ENCODE peak calls at places on chromosomes 11 and 22, in eight cellular contexts. One of them, this sample, is unnamed. For H3K27me3, the result is how much of the 10 kb centered on the place peaks cover.

GRCh38 chr11:8905528-8906165 is 5.3 kb upstream of the AKIP1 start:
- DNase-seq in GM23248: peak
- DNase-seq in IMR-90: peak
- DNase-seq in SK-N-SH: no peak
- DNase-seq in MM.1S: no peak
- DNase-seq in neuronal stem cell: no peak
- DNase-seq in H1: no peak
- DNase-seq in PC-9: no peak
- DNase-seq in this sample: no peak

GRCh38 chr11:62427630-62428233 is 8.9 kb downstream of the SCGB1A1 start:
- DNase-seq in GM23248: peak
- DNase-seq in IMR-90: peak
- DNase-seq in SK-N-SH: peak
- DNase-seq in MM.1S: no peak
- DNase-seq in neuronal stem cell: no peak
- DNase-seq in H1: no peak
- DNase-seq in PC-9: no peak
- DNase-seq in this sample: no peak

GRCh38 chr11:19861171-19861570 is 148.5 kb downstream of the NAV2 start:
- DNase-seq in GM23248: peak
- DNase-seq in IMR-90: no peak
- DNase-seq in SK-N-SH: no peak
- DNase-seq in MM.1S: no peak
- DNase-seq in neuronal stem cell: no peak
- DNase-seq in H1: no peak
- DNase-seq in PC-9: no peak
- DNase-seq in this sample: no peak

GRCh38 chr11:36376315-36376887 is 80.3 kb downstream of the PRR5L start:
- DNase-seq in GM23248: peak
- DNase-seq in IMR-90: peak
- DNase-seq in SK-N-SH: peak
- DNase-seq in MM.1S: no peak
- DNase-seq in neuronal stem cell: peak
- DNase-seq in H1: no peak
- DNase-seq in PC-9: peak
- DNase-seq in this sample: peak

GRCh38 chr22:36386900-36387663 is 685 bp downstream of the MYH9 start:
- DNase-seq in GM23248: peak
- DNase-seq in IMR-90: no peak
- DNase-seq in SK-N-SH: peak
- DNase-seq in MM.1S: peak
- DNase-seq in neuronal stem cell: no peak
- DNase-seq in H1: no peak
- DNase-seq in PC-9: no peak
- DNase-seq in this sample: peak

GRCh38 chr22:46774456-46775363 is 12.3 kb downstream of the TBC1D22A start:
- DNase-seq in GM23248: no peak
- DNase-seq in IMR-90: no peak
- DNase-seq in SK-N-SH: no peak
- DNase-seq in MM.1S: no peak
- DNase-seq in neuronal stem cell: no peak
- DNase-seq in H1: no peak
- DNase-seq in PC-9: no peak
- DNase-seq in this sample: no peak

GRCh38 chr11:33452806-33453205 is 195.6 kb downstream of the HIPK3 start:
- DNase-seq in GM23248: peak
- DNase-seq in IMR-90: peak
- DNase-seq in SK-N-SH: no peak
- DNase-seq in MM.1S: no peak
- DNase-seq in neuronal stem cell: no peak
- DNase-seq in H1: no peak
- DNase-seq in PC-9: peak
- DNase-seq in this sample: no peak

GRCh38 chr22:33519140-33519973 is 400.9 kb downstream of the LARGE1 start:
- DNase-seq in GM23248: peak
- DNase-seq in IMR-90: peak
- DNase-seq in SK-N-SH: peak
- DNase-seq in MM.1S: peak
- DNase-seq in neuronal stem cell: peak
- DNase-seq in H1: no peak
- DNase-seq in PC-9: peak
- DNase-seq in this sample: peak

GRCh38 chr11:107741044-107741823 is 29.4 kb upstream of the SLN start:
- DNase-seq in GM23248: peak
- DNase-seq in IMR-90: peak
- DNase-seq in SK-N-SH: peak
- DNase-seq in MM.1S: peak
- DNase-seq in neuronal stem cell: no peak
- DNase-seq in H1: no peak
- DNase-seq in PC-9: peak
- DNase-seq in this sample: peak

GRCh38 chr11:35376613-35377012 is 42.7 kb downstream of the SLC1A2 start:
- DNase-seq in GM23248: peak
- DNase-seq in IMR-90: peak
- DNase-seq in SK-N-SH: peak
- DNase-seq in MM.1S: no peak
- DNase-seq in neuronal stem cell: no peak
- DNase-seq in H1: no peak
- DNase-seq in PC-9: no peak
- DNase-seq in this sample: no peak

GRCh38 chr11:132715041-132715440 is 817.3 kb downstream of the OPCML start:
- DNase-seq in GM23248: peak
- DNase-seq in IMR-90: peak
- DNase-seq in SK-N-SH: no peak
- DNase-seq in MM.1S: no peak
- DNase-seq in neuronal stem cell: no peak
- DNase-seq in H1: no peak
- DNase-seq in PC-9: no peak
- DNase-seq in this sample: no peak

GRCh38 chr11:111327908-111328624 is 29.7 kb downstream of the POU2AF3 start:
- DNase-seq in GM23248: no peak
- DNase-seq in IMR-90: no peak
- DNase-seq in SK-N-SH: no peak
- DNase-seq in MM.1S: no peak
- DNase-seq in neuronal stem cell: no peak
- DNase-seq in H1: no peak
- DNase-seq in PC-9: peak
- DNase-seq in this sample: no peak

GRCh38 chr22:43376765-43377485 is 33.8 kb upstream of the SCUBE1 start:
- DNase-seq in GM23248: no peak
- DNase-seq in IMR-90: no peak
- DNase-seq in SK-N-SH: no peak
- DNase-seq in MM.1S: no peak
- DNase-seq in neuronal stem cell: no peak
- DNase-seq in H1: no peak
- DNase-seq in PC-9: no peak
- DNase-seq in this sample: no peak

GRCh38 chr11:126109941-126110731 is 47.5 kb upstream of the CDON start:
- DNase-seq in GM23248: peak
- DNase-seq in IMR-90: peak
- DNase-seq in SK-N-SH: no peak
- DNase-seq in MM.1S: no peak
- DNase-seq in neuronal stem cell: no peak
- DNase-seq in H1: no peak
- DNase-seq in PC-9: peak
- DNase-seq in this sample: no peak

GRCh38 chr11:83933008-83933407 is 646.8 kb upstream of the CCDC90B start:
- DNase-seq in GM23248: no peak
- DNase-seq in IMR-90: no peak
- DNase-seq in SK-N-SH: peak
- DNase-seq in MM.1S: no peak
- DNase-seq in neuronal stem cell: no peak
- DNase-seq in H1: no peak
- DNase-seq in PC-9: no peak
- DNase-seq in this sample: no peak

GRCh38 chr22:19514831-19515565 is 9.2 kb downstream of the CLDN5 start:
- DNase-seq in GM23248: peak
- DNase-seq in IMR-90: peak
- DNase-seq in SK-N-SH: no peak
- DNase-seq in MM.1S: no peak
- DNase-seq in neuronal stem cell: no peak
- DNase-seq in H1: no peak
- DNase-seq in PC-9: no peak
- DNase-seq in this sample: no peak

GRCh38 chr11:118263694-118264567 is at the start of gene MPZL2:
- DNase-seq in GM23248: peak
- DNase-seq in IMR-90: no peak
- DNase-seq in SK-N-SH: no peak
- DNase-seq in MM.1S: peak
- DNase-seq in neuronal stem cell: peak
- DNase-seq in H1: no peak
- DNase-seq in PC-9: peak
- DNase-seq in this sample: peak

GRCh38 chr11:100930185-100930778 is 199.3 kb downstream of the PGR start:
- DNase-seq in GM23248: peak
- DNase-seq in IMR-90: peak
- DNase-seq in SK-N-SH: peak
- DNase-seq in MM.1S: peak
- DNase-seq in neuronal stem cell: peak
- DNase-seq in H1: no peak
- DNase-seq in PC-9: no peak
- DNase-seq in this sample: peak
- H3K4me3 ChIP-seq in GM23248: no peak
- H3K4me3 ChIP-seq in IMR-90: no peak
- H3K4me3 ChIP-seq in SK-N-SH: no peak
- H3K4me3 ChIP-seq in MM.1S: no peak
- H3K4me3 ChIP-seq in neuronal stem cell: no peak
- H3K4me3 ChIP-seq in H1: no peak
- H3K4me3 ChIP-seq in PC-9: no peak
- H3K4me3 ChIP-seq in this sample: no peak

GRCh38 chr11:64373598-64373974 is 14.6 kb downstream of the RPS6KA4 start:
- DNase-seq in GM23248: no peak
- DNase-seq in IMR-90: no peak
- DNase-seq in SK-N-SH: no peak
- DNase-seq in MM.1S: no peak
- DNase-seq in neuronal stem cell: no peak
- DNase-seq in H1: no peak
- DNase-seq in PC-9: no peak
- DNase-seq in this sample: no peak
- H3K4me2 ChIP-seq in GM23248: no peak
- H3K4me2 ChIP-seq in IMR-90: no peak
- H3K4me2 ChIP-seq in SK-N-SH: peak
- H3K4me2 ChIP-seq in MM.1S: no peak
- H3K4me2 ChIP-seq in neuronal stem cell: no peak
- H3K4me2 ChIP-seq in H1: peak
- H3K4me2 ChIP-seq in PC-9: no peak
- H3K4me2 ChIP-seq in this sample: no peak

GRCh38 chr22:38449776-38450175 is 5.2 kb downstream of the KCNJ4 start:
- DNase-seq in GM23248: peak
- DNase-seq in IMR-90: no peak
- DNase-seq in SK-N-SH: no peak
- DNase-seq in MM.1S: no peak
- DNase-seq in neuronal stem cell: no peak
- DNase-seq in H1: no peak
- DNase-seq in PC-9: no peak
- DNase-seq in this sample: peak

GRCh38 chr22:38450234-38450797 is 4.7 kb downstream of the KCNJ4 start:
- DNase-seq in GM23248: no peak
- DNase-seq in IMR-90: no peak
- DNase-seq in SK-N-SH: no peak
- DNase-seq in MM.1S: no peak
- DNase-seq in neuronal stem cell: no peak
- DNase-seq in H1: no peak
- DNase-seq in PC-9: no peak
- DNase-seq in this sample: no peak

GRCh38 chr22:38452373-38453064 is 2.5 kb downstream of the KCNJ4 start:
- DNase-seq in GM23248: peak
- DNase-seq in IMR-90: peak
- DNase-seq in SK-N-SH: no peak
- DNase-seq in MM.1S: no peak
- DNase-seq in neuronal stem cell: no peak
- DNase-seq in H1: no peak
- DNase-seq in PC-9: no peak
- DNase-seq in this sample: no peak

GRCh38 chr22:38451864-38452263 is 3.1 kb downstream of the KCNJ4 start:
- DNase-seq in GM23248: no peak
- DNase-seq in IMR-90: no peak
- DNase-seq in SK-N-SH: no peak
- DNase-seq in MM.1S: no peak
- DNase-seq in neuronal stem cell: no peak
- DNase-seq in H1: no peak
- DNase-seq in PC-9: no peak
- DNase-seq in this sample: no peak

DNA sequence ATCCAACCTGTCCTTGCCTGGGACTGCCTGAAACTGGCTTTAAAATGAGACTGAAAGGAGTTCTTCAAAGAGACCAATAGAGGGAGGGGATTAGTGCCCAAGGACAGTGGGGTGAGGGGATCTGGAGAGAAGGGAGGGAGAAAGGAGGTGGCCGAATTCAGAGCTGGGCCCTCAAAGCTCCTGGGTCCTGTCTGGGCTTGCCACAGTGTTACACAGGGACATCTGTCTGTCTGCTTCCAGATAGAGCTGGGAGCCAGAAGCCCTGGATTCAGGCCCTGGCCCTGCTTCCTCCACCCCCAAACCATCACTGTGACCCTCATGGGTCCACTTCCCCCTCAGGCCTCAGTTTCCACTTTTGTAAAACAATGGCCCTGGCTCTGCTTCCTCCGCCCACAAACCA is 3.6 kb downstream of the KCNJ4 start:
- DNase-seq in GM23248: no peak
- DNase-seq in IMR-90: no peak
- DNase-seq in SK-N-SH: no peak
- DNase-seq in MM.1S: no peak
- DNase-seq in neuronal stem cell: no peak
- DNase-seq in H1: no peak
- DNase-seq in PC-9: no peak
- DNase-seq in this sample: peak
- H3K27me3 ChIP-seq in GM23248: under half
- H3K27me3 ChIP-seq in IMR-90: half or more
- H3K27me3 ChIP-seq in SK-N-SH: under half
- H3K27me3 ChIP-seq in MM.1S: half or more
- H3K27me3 ChIP-seq in neuronal stem cell: under half
- H3K27me3 ChIP-seq in H1: under half
- H3K27me3 ChIP-seq in PC-9: half or more
- H3K27me3 ChIP-seq in this sample: half or more

DNA sequence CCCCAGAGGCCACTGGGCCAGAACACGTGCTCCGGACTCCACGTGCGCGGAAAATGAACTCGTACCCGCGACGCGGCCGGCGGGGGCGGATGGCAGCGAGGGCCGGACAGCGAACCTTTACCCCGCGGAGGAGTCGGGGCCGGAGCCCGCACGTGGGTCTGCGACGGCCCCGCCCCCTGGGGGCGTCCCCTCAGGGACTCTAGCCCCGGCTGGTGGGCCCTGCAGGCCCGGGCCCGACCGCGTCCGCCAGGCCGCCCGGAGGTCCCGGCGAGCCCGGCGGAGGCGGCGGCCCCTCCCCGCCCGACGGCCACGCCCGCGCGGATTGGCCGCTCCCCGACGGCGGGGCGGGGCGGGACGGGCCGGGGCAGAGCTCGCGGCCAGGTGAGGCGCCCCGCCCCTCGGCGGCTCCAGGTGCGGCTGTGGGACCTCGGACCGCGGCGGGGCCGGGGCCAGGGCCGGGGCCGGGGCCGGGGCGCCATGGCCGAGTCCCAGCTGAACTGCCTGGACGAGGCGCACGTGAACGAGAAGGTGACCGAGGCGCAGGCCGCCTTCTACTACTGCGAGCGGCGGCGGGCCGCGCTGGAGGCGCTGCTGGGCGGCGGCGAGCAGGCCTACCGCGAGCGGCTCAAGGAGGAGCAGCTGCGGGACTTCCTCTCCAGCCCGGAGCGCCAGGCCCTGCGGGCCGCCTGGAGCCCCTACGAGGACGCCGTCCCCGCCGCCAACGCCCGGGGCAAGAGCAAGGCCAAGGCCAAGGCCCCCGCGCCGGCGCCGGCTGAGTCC is at the start of gene FAM83F:
- DNase-seq in GM23248: no peak
- DNase-seq in IMR-90: no peak
- DNase-seq in SK-N-SH: no peak
- DNase-seq in MM.1S: no peak
- DNase-seq in neuronal stem cell: no peak
- DNase-seq in H1: no peak
- DNase-seq in PC-9: peak
- DNase-seq in this sample: peak
- H3K4me3 ChIP-seq in GM23248: no peak
- H3K4me3 ChIP-seq in IMR-90: no peak
- H3K4me3 ChIP-seq in SK-N-SH: no peak
- H3K4me3 ChIP-seq in MM.1S: no peak
- H3K4me3 ChIP-seq in neuronal stem cell: peak
- H3K4me3 ChIP-seq in H1: peak
- H3K4me3 ChIP-seq in PC-9: peak
- H3K4me3 ChIP-seq in this sample: peak